ENCODE peak calls at places on chromosomes 5 and 9, in eight cellular contexts. O is Right ventricle myocardium superior; I is H7; G is stimulated activated CD4-positive, alpha-beta T cell treated with anti-CD3 and anti-CD28 coated beads, Interleukin-1b, Interleukin-23, amount 100 ng/mL, for 24 hours; L is activated naive CD4-positive, alpha-beta T cell treated with Interleukin-2 at 50 U/mL for 16 hours; P is activated CD8-positive, alpha-beta memory T cell treated with anti-CD3 and anti-CD28 coated beads, Interleukin-2, amount 10 ng/mL, durations not matched to agents 7 days and 5 days; S is cerebellum; K is RPMI7951. D is an unnamed sample.

GRCh38 chr9:36039121-36039520 is 2.4 kb downstream of the RECK start:
- DNase-seq in L (no peak), P (no peak), S (no peak), I (no peak), G (no peak), K (no peak), O (no peak), D (no peak)

GRCh38 chr5:52822437-52822836 is 34.7 kb downstream of the ITGA1 start:
- DNase-seq in O (peak), I (no peak), S (no peak), L (no peak), K (no peak), P (no peak), G (no peak), D (no peak)

GRCh38 chr9:23731373-23731772 is 94.7 kb downstream of the ELAVL2 start:
- DNase-seq in P (no peak), K (no peak), S (no peak), O (no peak), L (no peak), G (no peak), I (no peak), D (no peak)

GRCh38 chr5:115575167-115576070 is 26.9 kb downstream of the TICAM2 start:
- DNase-seq in G (no peak), I (no peak), K (peak), P (no peak), L (no peak), O (no peak), S (no peak), D (no peak)

GRCh38 chr5:123610665-123611406 is 98.9 kb downstream of the CSNK1G3 start:
- DNase-seq in I (peak), O (no peak), L (no peak), G (no peak), P (no peak), S (peak), K (peak), D (no peak)

GRCh38 chr5:56155085-56155484 is 78.0 kb downstream of the ANKRD55 start:
- DNase-seq in I (no peak), K (no peak), L (no peak), O (no peak), P (peak), G (no peak), S (no peak), D (no peak)

GRCh38 chr5:1959231-1959630 is 76.5 kb upstream of the IRX4 start:
- DNase-seq in G (no peak), I (no peak), K (no peak), S (no peak), L (no peak), O (no peak), P (no peak), D (no peak)

GRCh38 chr5:123670981-123671557 is 159.1 kb downstream of the CSNK1G3 start:
- DNase-seq in I (peak), G (no peak), O (no peak), L (peak), K (peak), S (peak), P (peak), D (no peak)

GRCh38 chr5:178296066-178296465 is 63.5 kb upstream of the PHYKPL start:
- DNase-seq in P (no peak), I (no peak), S (no peak), O (peak), G (no peak), K (no peak), L (no peak), D (peak)

GRCh38 chr9:124510650-124511425 is 3.6 kb upstream of the NR5A1 start:
- DNase-seq in I (no peak), O (no peak), K (no peak), G (no peak), L (no peak), S (no peak), P (no peak), D (no peak)

GRCh38 chr5:73380710-73381586 is 67.6 kb downstream of the FOXD1 start:
- DNase-seq in P (no peak), G (no peak), S (no peak), K (no peak), O (no peak), I (peak), L (no peak), D (no peak)

GRCh38 chr5:59125961-59126360 is 543.1 kb downstream of the RAB3C start:
- DNase-seq in O (no peak), L (no peak), S (no peak), I (no peak), P (no peak), K (no peak), G (no peak), D (no peak)

GRCh38 chr5:61313960-61314681 is 17.9 kb upstream of the ZSWIM6 start:
- DNase-seq in K (peak), P (no peak), O (no peak), I (no peak), L (no peak), G (no peak), S (no peak), D (no peak)

GRCh38 chr9:130179508-130179907 is 7.3 kb downstream of the NCS1 start:
- DNase-seq in K (no peak), O (no peak), S (no peak), G (no peak), L (no peak), I (no peak), P (no peak), D (no peak)

GRCh38 chr5:132704875-132705274 is 31.1 kb downstream of the IL4 start:
- DNase-seq in K (no peak), G (no peak), P (no peak), S (no peak), L (no peak), O (no peak), I (no peak), D (no peak)

GRCh38 chr9:134211811-134212460 is 47.6 kb upstream of the RNU6ATAC start:
- DNase-seq in G (no peak), L (no peak), K (no peak), P (no peak), O (no peak), I (peak), S (no peak), D (peak)

GRCh38 chr9:74742792-74743389 is 144.8 kb downstream of the TRPM6 start:
- DNase-seq in P (no peak), K (peak), L (no peak), S (peak), G (no peak), O (no peak), I (no peak), D (no peak)

GRCh38 chr5:1099931-1100651 is 11.8 kb downstream of the SLC12A7 start:
- DNase-seq in S (no peak), I (peak), P (no peak), K (no peak), L (no peak), G (no peak), O (no peak), D (no peak)

GRCh38 chr9:113138760-113139159 is 12.0 kb upstream of the SLC31A2 start:
- DNase-seq in O (no peak), K (no peak), L (no peak), S (no peak), G (no peak), I (no peak), P (no peak), D (no peak)

GRCh38 chr9:79657891-79658290 is 86.1 kb downstream of the TLE4 start:
- DNase-seq in G (no peak), I (no peak), P (no peak), L (no peak), K (no peak), O (no peak), S (no peak), D (no peak)

GRCh38 chr5:122756263-122756911 is 18.5 kb upstream of the SNX2 start:
- DNase-seq in L (no peak), K (peak), S (no peak), G (no peak), I (no peak), O (no peak), P (no peak), D (no peak)

GRCh38 chr5:41219655-41220269 is 6.4 kb upstream of the C6 start:
- DNase-seq in S (no peak), I (no peak), O (no peak), L (no peak), G (no peak), K (no peak), P (no peak), D (no peak)

GRCh38 chr5:132497488-132497997 is 7.0 kb upstream of the IRF1 start:
- DNase-seq in G (no peak), I (peak), S (no peak), O (peak), K (peak), P (peak), L (no peak), D (peak)

D was measured in lower lobe of right lung.